ENCODE peak calls at places on chromosome 11, in seven cellular contexts. J is stimulated activated CD4-positive, alpha-beta T cell treated with anti-CD3 and anti-CD28 coated beads, Interleukin-1b, Interleukin-23, amount 100 ng/mL, for 1 hour; T is upper lobe of right lung; N is M059J; D is CD4-positive, CD25-positive, alpha-beta regulatory T cell; U is testis; K is activated naive CD4-positive, alpha-beta T cell. B is an unnamed sample.
A peak's percentile ranks its signal among the peaks of the same experiment; 100 is the strongest.

GRCh38 chr11:2382927-2383822 is 6.1 kb downstream of the CD81 start:
- DNase-seq in T (no peak), U (peak; percentile 72), N (no peak), K (no peak), J (no peak), D (no peak), B (no peak)

GRCh38 chr11:88535266-88535665 is 197.7 kb upstream of the CTSC start:
- DNase-seq in U (no peak), D (no peak), T (no peak), K (no peak), N (peak; percentile 44), J (no peak), B (no peak)

GRCh38 chr11:63595296-63595695 is 18.9 kb downstream of the PLAAT3 start:
- DNase-seq in T (no peak), D (no peak), U (peak; percentile 10), J (no peak), K (no peak), N (no peak), B (no peak)

GRCh38 chr11:111324277-111324720 is 26.0 kb downstream of the POU2AF3 start:
- DNase-seq in D (no peak), J (no peak), T (no peak), U (no peak), N (peak; percentile 64), K (no peak), B (no peak)

GRCh38 chr11:72760543-72761400 is 8.6 kb upstream of the ARAP1 start:
- DNase-seq in D (no peak), K (no peak), J (no peak), N (peak; percentile 43), T (no peak), U (no peak), B (no peak)

GRCh38 chr11:6757373-6757967 is 14.3 kb downstream of the OR2AG2 start:
- DNase-seq in K (peak; percentile 31), J (peak; percentile 34), T (no peak), U (peak; percentile 75), N (peak; percentile 60), D (peak; percentile 63), B (no peak)

GRCh38 chr11:122979103-122979814 is 2.4 kb downstream of the BSX start:
- DNase-seq in J (no peak), T (no peak), D (no peak), U (no peak), K (no peak), N (no peak), B (no peak)

GRCh38 chr11:20342347-20343279 is 20.9 kb upstream of the HTATIP2 start:
- DNase-seq in N (no peak), K (no peak), J (no peak), T (no peak), D (no peak), U (peak; percentile 24), B (no peak)

GRCh38 chr11:41301023-41301422 is 158.4 kb downstream of the LRRC4C start:
- DNase-seq in U (no peak), J (no peak), K (no peak), D (no peak), T (no peak), N (peak; percentile 15), B (no peak)

GRCh38 chr11:20035701-20036601 is 124.3 kb downstream of the DBX1 start:
- DNase-seq in D (no peak), J (no peak), U (no peak), N (peak; percentile 94), K (no peak), T (no peak), B (peak; percentile 97)

GRCh38 chr11:45736424-45736823 is 68.5 kb upstream of the SLC35C1 start:
- DNase-seq in K (no peak), D (no peak), J (no peak), N (peak; percentile 30), U (no peak), T (no peak), B (no peak)

GRCh38 chr11:35765211-35765610 is 102.6 kb downstream of the TRIM44 start:
- DNase-seq in K (no peak), N (peak; percentile 11), U (no peak), T (no peak), D (no peak), J (no peak), B (no peak)